ENCODE peak calls at places on chromosome 16, in four cellular contexts. C, P, O and X are unnamed samples. For H3K4me1 and H3K9me2, the result is how much of the 10 kb centered on the place peaks cover.

GRCh38 chr16:79169239-79169638 is 431.3 kb downstream of the MAF start:
- DNase-seq in C (no peak), P (no peak), O (no peak), X (no peak)

GRCh38 chr16:72865258-72865657 is 182.7 kb downstream of the ZFHX3 start:
- DNase-seq in C (no peak), P (no peak), O (no peak), X (no peak)

GRCh38 chr16:720990-721764 is at the start of gene ANTKMT:
- DNase-seq in C (peak), P (peak), O (peak), X (peak)

GRCh38 chr16:49924078-49924477 is 68.2 kb upstream of the ZNF423 start:
- DNase-seq in C (peak), P (no peak), O (no peak), X (peak)

GRCh38 chr16:85767569-85767968 is 16.7 kb upstream of the C16orf74 start:
- DNase-seq in C (no peak), P (peak), O (peak), X (no peak)

GRCh38 chr16:48912360-48912759 is 302.4 kb upstream of the N4BP1 start:
- DNase-seq in C (no peak), P (no peak), O (no peak), X (peak)

GRCh38 chr16:77404823-77405222 is 30.0 kb downstream of the ADAMTS18 start:
- DNase-seq in C (no peak), P (no peak), O (no peak), X (no peak)

GRCh38 chr16:77443834-77444460 is 9.1 kb upstream of the ADAMTS18 start:
- DNase-seq in C (peak), P (no peak), O (no peak), X (no peak)

GRCh38 chr16:4393243-4393606 is 21.6 kb downstream of the VASN start:
- DNase-seq in C (no peak), P (peak), O (peak), X (no peak)

GRCh38 chr16:77169650-77170236 is 21.2 kb upstream of the MON1B start:
- DNase-seq in C (peak), P (no peak), O (peak), X (peak)

GRCh38 chr16:56425439-56425832 is at the start of gene AMFR:
- DNase-seq in C (peak), P (peak), O (peak), X (peak)

GRCh38 chr16:56424791-56425438 is 430 bp downstream of the AMFR start:
- DNase-seq in C (peak), P (no peak), O (peak), X (peak)

GRCh38 chr16:56422896-56423441 is 2.4 kb downstream of the AMFR start:
- DNase-seq in C (peak), P (no peak), O (no peak), X (no peak)

GRCh38 chr16:56423584-56424403 is 1.6 kb downstream of the AMFR start:
- DNase-seq in C (peak), P (no peak), O (peak), X (peak)

DNA sequence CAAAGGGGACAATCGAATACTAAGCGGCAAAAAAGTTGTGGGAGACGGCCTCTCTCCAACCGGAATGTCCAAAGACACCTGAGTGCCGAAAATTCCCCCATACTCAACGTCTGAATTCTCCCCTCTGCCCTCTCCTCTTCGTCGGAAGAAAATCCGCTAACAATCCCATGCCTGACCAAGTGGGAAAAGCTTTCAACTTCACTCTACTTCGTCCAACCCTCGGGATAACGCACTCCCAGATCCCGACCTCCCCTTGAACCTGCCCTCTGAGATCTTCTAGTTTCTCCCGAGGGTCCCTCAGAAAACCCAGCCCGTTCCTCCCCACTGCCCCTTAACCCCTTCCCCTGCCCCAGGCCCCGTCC is 960 bp downstream of the AMFR start:
- DNase-seq in C (no peak), P (no peak), O (peak), X (no peak)
- H3K4me1 ChIP-seq in C (half or more), P (half or more), O (under half), X (under half)

GRCh38 chr16:17170435-17170834 is 300.3 kb downstream of the XYLT1 start:
- DNase-seq in C (no peak), P (no peak), O (no peak), X (no peak)

GRCh38 chr16:17173134-17173729 is 297.5 kb downstream of the XYLT1 start:
- DNase-seq in C (peak), P (no peak), O (peak), X (no peak)

GRCh38 chr16:17166095-17166494 is 304.7 kb downstream of the XYLT1 start:
- DNase-seq in C (no peak), P (no peak), O (peak), X (no peak)

GRCh38 chr16:17176199-17176598 is 294.6 kb downstream of the XYLT1 start:
- DNase-seq in C (no peak), P (no peak), O (no peak), X (no peak)

GRCh38 chr16:17171250-17172143 is 299.3 kb downstream of the XYLT1 start:
- DNase-seq in C (no peak), P (no peak), O (no peak), X (no peak)
- H3K9me2 ChIP-seq in C (under half), P (under half), O (under half), X (under half)

GRCh38 chr16:84726079-84726669 is 26.4 kb downstream of the USP10 start:
- DNase-seq in C (peak), P (peak), O (peak), X (peak)
- H3K4me1 ChIP-seq in C (half or more), P (half or more), O (under half), X (under half)

GRCh38 chr16:55913717-55914116 is 38.5 kb upstream of the CES5A start:
- DNase-seq in C (no peak), P (no peak), O (no peak), X (no peak)
- H3K9me2 ChIP-seq in C (under half), P (under half), O (under half), X (under half)

GRCh38 chr16:25257504-25257955 is at the start of gene ZKSCAN2:
- DNase-seq in C (peak), P (peak), O (peak), X (peak)

GRCh38 chr16:25260416-25260815 is 2.8 kb upstream of the ZKSCAN2 start:
- DNase-seq in C (peak), P (no peak), O (peak), X (no peak)

GRCh38 chr16:25257956-25258855 is 561 bp upstream of the ZKSCAN2 start:
- DNase-seq in C (peak), P (peak), O (peak), X (peak)

GRCh38 chr16:25258856-25259179 is 1.2 kb upstream of the ZKSCAN2 start:
- DNase-seq in C (peak), P (no peak), O (no peak), X (no peak)

GRCh38 chr16:25256821-25257503 is 683 bp downstream of the ZKSCAN2 start:
- DNase-seq in C (peak), P (no peak), O (peak), X (no peak)
- H3K4me1 ChIP-seq in C (under half), P (under half), O (under half), X (under half)

DNA sequence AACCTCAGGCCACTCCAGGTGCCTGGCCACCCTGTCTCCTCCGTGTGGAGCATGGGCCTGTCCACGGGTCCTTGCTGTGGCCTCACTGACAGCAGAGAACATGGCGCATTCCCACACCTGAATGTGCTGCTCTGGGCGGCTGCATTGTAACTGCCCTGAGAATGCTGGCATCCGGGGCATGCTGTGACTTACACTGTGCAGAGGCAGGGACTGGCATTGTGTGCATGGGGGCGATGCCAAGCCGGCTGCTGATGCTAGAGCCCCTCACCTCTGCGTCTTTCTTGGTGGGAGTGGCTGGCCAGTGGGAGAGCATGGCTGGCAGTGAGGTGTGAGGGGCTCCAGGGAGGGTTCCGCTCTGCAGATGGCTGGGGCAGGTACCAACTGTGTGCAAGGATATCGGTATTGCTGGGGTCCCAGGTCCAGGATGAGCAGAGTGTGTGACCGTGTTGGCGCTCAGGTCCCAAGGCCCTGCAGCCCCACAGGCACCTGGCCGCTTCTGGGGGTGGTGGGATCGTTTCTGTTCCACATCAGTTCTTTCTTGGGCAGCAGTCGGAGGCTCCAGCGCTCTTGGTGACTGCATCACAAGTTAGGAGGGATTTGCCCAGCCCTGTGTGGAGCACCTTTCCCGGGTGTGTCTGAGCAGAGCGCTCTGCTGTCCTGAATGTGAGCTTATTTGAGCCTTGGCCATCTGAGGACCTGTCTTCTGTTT is 94.7 kb downstream of the NPIPB11 start:
- DNase-seq in C (no peak), P (no peak), O (no peak), X (no peak)
- H3K9me2 ChIP-seq in C (under half), P (under half), O (under half), X (under half)

DNA sequence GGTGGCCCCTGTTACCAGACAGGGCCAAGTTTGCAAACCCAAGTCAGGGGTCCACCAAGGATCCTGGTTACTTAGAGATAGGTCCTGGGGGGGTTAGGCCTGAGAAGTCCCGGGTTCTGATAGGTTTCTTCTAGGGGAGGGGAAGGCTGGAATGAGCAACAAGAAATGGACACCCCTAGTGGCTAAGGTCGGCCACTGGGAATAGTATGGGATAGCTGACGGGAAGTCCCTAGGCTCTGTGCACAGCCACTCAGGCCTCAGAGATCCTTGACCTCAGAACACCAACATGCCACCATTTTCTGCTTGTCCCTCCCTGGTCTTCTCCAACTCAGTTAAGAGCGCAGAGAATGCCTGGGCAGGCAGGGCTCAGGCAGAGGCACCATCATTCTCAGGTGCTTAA is 13.4 kb downstream of the TK2 start:
- DNase-seq in C (no peak), P (no peak), O (no peak), X (no peak)
- H3K4me1 ChIP-seq in C (under half), P (under half), O (under half), X (under half)